ENCODE peak calls at places on chromosomes 6 and 20, in four cellular contexts. E is fibroblast of villous mesenchyme, X is cardiac muscle cell, K is activated B cell treated with CpG ODN at 0.5 μM for 24 hours. F is an unnamed sample.

GRCh38 chr20:14992071-14992654 is 654.8 kb upstream of the FLRT3 start:
- DNase-seq in E (peak; percentile 24), X (peak; percentile 6), K (no peak), F (peak; percentile 67)

GRCh38 chr6:130252527-130253237 is 29.9 kb upstream of the SAMD3 start:
- DNase-seq in E (peak; percentile 10), X (no peak), K (no peak), F (peak; percentile 17)

GRCh38 chr6:77124604-77125003 is 338.7 kb downstream of the HTR1B start:
- DNase-seq in E (peak; percentile 40), X (peak; percentile 6), K (no peak), F (no peak)

GRCh38 chr20:20213722-20214121 is 154.2 kb upstream of the INSM1 start:
- DNase-seq in E (no peak), X (no peak), K (no peak), F (no peak)

GRCh38 chr20:42752620-42753019 is 437.1 kb downstream of the PTPRT start:
- DNase-seq in E (no peak), X (no peak), K (no peak), F (no peak)

GRCh38 chr6:89440200-89440599 is 7.2 kb downstream of the ANKRD6 start:
- DNase-seq in E (no peak), X (no peak), K (no peak), F (no peak)

GRCh38 chr20:6094038-6094437 is 28.8 kb downstream of the FERMT1 start:
- DNase-seq in E (no peak), X (no peak), K (no peak), F (no peak)

GRCh38 chr6:170184324-170184723 is 106.6 kb downstream of the DLL1 start:
- DNase-seq in E (no peak), X (no peak), K (no peak), F (no peak)

GRCh38 chr6:43500921-43501320 is 9.2 kb downstream of the LRRC73 start:
- DNase-seq in E (no peak), X (no peak), K (no peak), F (no peak)

GRCh38 chr6:47247227-47247797 is 62.4 kb downstream of the TNFRSF21 start:
- DNase-seq in E (peak; percentile 63), X (peak; percentile 49), K (no peak), F (peak; percentile 21)

GRCh38 chr6:91490672-91491071 is 903.8 kb upstream of the MAP3K7 start:
- DNase-seq in E (no peak), X (no peak), K (no peak), F (no peak)

GRCh38 chr6:28943557-28944411 is 20.0 kb upstream of the TRIM27 start:
- DNase-seq in E (peak; percentile 70), X (peak; percentile 75), K (peak; percentile 35), F (peak; percentile 78)

GRCh38 chr6:38933426-38933825 is 115.2 kb upstream of the GLP1R start:
- DNase-seq in E (peak; percentile 1), X (peak; percentile 21), K (no peak), F (peak; percentile 2)

GRCh38 chr6:139375239-139376053 is 998 bp upstream of the CITED2 start:
- DNase-seq in E (peak; percentile 99), X (peak; percentile 99), K (peak; percentile 81), F (peak; percentile 100)
- TF ChIP-seq CTCF in E (peak; percentile 13), X (peak; percentile 28), K (no peak), F (peak; percentile 48)

DNA sequence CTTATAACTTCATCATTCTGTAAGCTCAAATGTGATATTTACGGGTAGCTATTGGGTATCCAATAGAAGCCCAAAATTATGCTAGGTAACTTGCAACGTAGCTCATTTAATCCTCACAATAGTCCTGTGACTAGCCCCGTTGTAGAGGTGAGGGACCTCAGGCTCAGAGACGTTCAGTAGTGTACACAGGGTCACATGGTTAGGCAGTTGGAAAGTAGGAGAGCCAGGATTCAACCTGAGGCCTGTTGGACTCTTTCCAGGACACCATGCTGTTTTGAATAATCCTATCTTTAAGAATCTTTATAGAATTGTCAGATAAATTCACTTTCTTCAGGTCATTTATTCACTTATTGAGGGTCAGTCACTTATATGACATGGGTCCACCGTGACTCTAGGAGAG is 9.2 kb upstream of the ELOVL2 start:
- DNase-seq in E (no peak), X (no peak), K (no peak), F (no peak)
- TF ChIP-seq CTCF in E (no peak), X (no peak), K (no peak), F (no peak)

GRCh38 chr6:13229205-13230085 is 98.9 kb downstream of the TBC1D7 start:
- DNase-seq in E (peak; percentile 5), X (peak; percentile 36), K (peak; percentile 28), F (peak; percentile 12)
- TF ChIP-seq CTCF in E (peak; percentile 16), X (peak; percentile 11), K (no peak), F (peak; percentile 15)

DNA sequence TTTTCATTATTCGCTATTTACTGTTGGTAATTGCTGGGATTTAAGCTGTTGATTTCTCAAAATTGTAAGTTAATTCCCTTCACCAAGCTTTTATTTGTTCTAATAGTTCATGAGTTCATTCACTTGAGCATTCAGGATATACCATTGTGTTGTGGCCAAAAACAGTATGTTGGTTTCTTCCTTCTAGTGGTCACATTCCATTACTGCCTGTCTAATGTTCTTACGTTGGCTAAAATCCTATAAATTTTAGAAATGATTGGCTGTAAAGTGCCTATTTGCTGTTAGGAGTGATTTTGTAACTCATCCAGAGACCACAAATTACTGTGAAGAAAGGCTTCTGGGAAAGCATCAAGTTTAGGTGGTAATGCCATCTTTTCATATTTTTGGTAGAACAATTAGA is 76.3 kb downstream of the FARS2 start:
- DNase-seq in E (peak; percentile 21), X (peak; percentile 76), K (no peak), F (peak; percentile 81)
- TF ChIP-seq CTCF in E (no peak), X (no peak), K (no peak), F (no peak)

DNA sequence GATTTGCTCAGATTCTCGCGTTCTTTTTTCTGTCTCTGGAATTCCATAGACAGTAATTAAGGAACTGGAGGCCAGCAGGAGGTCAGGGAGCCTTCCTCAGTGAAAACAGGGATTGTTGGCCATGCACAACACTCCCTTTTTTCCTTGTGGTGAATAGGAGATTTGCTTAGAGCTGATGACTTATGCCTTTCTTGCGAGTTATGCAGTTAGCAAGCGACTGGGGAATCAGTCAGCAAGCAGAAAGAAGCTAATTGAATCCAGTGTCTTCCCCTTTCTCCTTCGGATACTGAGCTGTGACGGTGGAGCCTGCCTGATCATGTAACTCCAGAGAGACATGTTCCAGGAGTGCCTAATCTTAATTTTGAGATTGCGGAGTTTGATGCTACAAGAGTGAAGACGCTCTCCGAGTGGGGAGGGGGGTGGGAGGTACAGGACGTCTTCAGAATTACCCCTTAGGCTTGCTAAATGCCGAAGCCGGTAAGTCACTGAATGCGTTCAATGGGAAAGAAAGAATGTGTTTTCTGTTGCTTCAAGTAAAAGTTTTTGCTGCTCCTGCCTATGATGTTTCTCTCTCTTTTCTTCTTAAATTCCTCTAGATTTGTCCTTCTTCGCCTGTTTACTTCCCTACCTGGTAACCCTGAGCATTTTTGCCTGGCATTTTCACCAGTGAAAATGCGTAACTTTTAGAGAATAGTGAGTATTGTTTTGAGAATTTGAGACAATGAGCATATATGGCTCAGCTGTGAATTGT is 165.9 kb downstream of the SASH1 start:
- DNase-seq in E (peak; percentile 73), X (peak; percentile 75), K (no peak), F (peak; percentile 91)
- TF ChIP-seq CTCF in E (no peak), X (no peak), K (no peak), F (peak; percentile 31)

GRCh38 chr6:56549014-56549413 is 93.7 kb downstream of the DST start:
- DNase-seq in E (peak; percentile 33), X (peak; percentile 25), K (no peak), F (no peak)
- TF ChIP-seq CTCF in E (peak; percentile 34), X (peak; percentile 32), K (no peak), F (peak; percentile 58)

GRCh38 chr6:10422282-10423034 is 7.6 kb upstream of the TFAP2A start:
- DNase-seq in E (no peak), X (no peak), K (no peak), F (no peak)

GRCh38 chr6:10421508-10422281 is 6.8 kb upstream of the TFAP2A start:
- DNase-seq in E (no peak), X (no peak), K (no peak), F (no peak)

GRCh38 chr6:10418862-10419748 is 4.2 kb upstream of the TFAP2A start:
- DNase-seq in E (no peak), X (no peak), K (no peak), F (no peak)

GRCh38 chr6:10419749-10420545 is 5.1 kb upstream of the TFAP2A start:
- DNase-seq in E (no peak), X (no peak), K (no peak), F (no peak)

GRCh38 chr6:10420546-10421507 is 6.0 kb upstream of the TFAP2A start:
- DNase-seq in E (no peak), X (no peak), K (no peak), F (no peak)
- TF ChIP-seq CTCF in E (no peak), X (no peak), K (no peak), F (no peak)

DNA sequence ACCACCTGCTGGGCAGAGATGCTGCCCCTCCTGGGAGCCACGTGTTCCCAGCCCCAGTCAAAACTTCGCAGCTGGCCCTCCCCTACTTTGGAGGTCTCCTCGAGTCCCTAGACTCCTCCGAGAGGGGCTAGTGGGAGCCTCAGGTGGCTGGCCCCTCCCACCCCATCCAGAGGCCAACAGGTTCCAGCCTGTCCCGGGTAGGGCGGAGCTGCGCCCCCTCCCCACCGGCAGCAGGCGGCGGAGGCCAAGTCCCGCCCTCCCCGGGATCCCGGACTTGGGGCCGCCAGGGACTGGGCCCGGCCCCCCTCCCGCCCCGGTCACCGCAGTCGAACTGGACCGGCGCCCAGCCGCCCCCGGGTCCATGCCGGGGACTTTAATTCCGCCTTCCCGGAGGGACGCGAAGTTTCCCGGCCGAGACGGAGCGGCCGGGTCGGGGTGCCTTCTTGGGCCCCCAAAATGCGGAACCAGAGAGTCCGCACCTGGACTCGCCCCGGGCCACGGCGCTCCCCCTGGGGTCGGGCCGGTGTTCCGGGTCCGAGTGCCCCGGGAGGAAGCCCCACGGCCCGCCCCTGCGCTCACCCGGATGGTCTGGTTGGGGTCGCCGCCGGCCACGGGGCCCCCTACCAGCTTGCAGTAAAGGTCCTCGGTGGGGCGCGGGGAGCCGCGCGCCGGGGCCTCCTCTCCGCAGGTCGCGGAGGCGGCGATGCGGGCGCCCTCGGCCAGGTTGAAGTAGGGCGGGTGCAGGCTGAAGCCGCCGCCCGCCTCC is 559 bp downstream of the LAMA5 start:
- DNase-seq in E (no peak), X (no peak), K (no peak), F (no peak)
- TF ChIP-seq CTCF in E (no peak), X (no peak), K (no peak), F (no peak)

F was measured in AG10803.